ENCODE peak calls at places on chromosome 4, in ten cellular contexts. One of them, this sample, is unnamed.

GRCh38 chr4:53714377-53715140 is 123.3 kb upstream of the LNX1 start:
- DNase-seq in activated B cell treated with CpG ODN at 0.5 μM for 24 hours: no peak
- DNase-seq in astrocyte of the cerebellum: no peak
- DNase-seq in SW 1271: no peak
- DNase-seq in NCI-H2081: no peak
- DNase-seq in activated CD8-positive, alpha-beta memory T cell treated with anti-CD3 and anti-CD28 coated beads for 1 hour: no peak
- DNase-seq in T-helper 2 cell: no peak
- DNase-seq in NCI-H187 treated with DMSO at 0.1 percent for 48 hours: no peak
- DNase-seq in GM12865: no peak
- DNase-seq in T-cell: no peak
- DNase-seq in this sample: no peak

GRCh38 chr4:10879411-10880110 is 195.0 kb upstream of the CLNK start:
- DNase-seq in T-helper 2 cell: no peak
- DNase-seq in activated B cell treated with CpG ODN at 0.5 μM for 24 hours: no peak
- DNase-seq in activated CD8-positive, alpha-beta memory T cell treated with anti-CD3 and anti-CD28 coated beads for 1 hour: no peak
- DNase-seq in NCI-H187 treated with DMSO at 0.1 percent for 48 hours: no peak
- DNase-seq in astrocyte of the cerebellum: no peak
- DNase-seq in NCI-H2081: no peak
- DNase-seq in GM12865: no peak
- DNase-seq in SW 1271: peak; percentile 14
- DNase-seq in T-cell: no peak
- DNase-seq in this sample: no peak

GRCh38 chr4:98618670-98619069 is 39.7 kb downstream of the TSPAN5 start:
- DNase-seq in GM12865: no peak
- DNase-seq in NCI-H2081: no peak
- DNase-seq in astrocyte of the cerebellum: no peak
- DNase-seq in T-cell: no peak
- DNase-seq in T-helper 2 cell: no peak
- DNase-seq in activated CD8-positive, alpha-beta memory T cell treated with anti-CD3 and anti-CD28 coated beads for 1 hour: no peak
- DNase-seq in activated B cell treated with CpG ODN at 0.5 μM for 24 hours: no peak
- DNase-seq in NCI-H187 treated with DMSO at 0.1 percent for 48 hours: no peak
- DNase-seq in SW 1271: no peak
- DNase-seq in this sample: no peak

GRCh38 chr4:14262221-14262620 is 634.7 kb upstream of the BOD1L1 start:
- DNase-seq in NCI-H187 treated with DMSO at 0.1 percent for 48 hours: no peak
- DNase-seq in astrocyte of the cerebellum: no peak
- DNase-seq in activated CD8-positive, alpha-beta memory T cell treated with anti-CD3 and anti-CD28 coated beads for 1 hour: no peak
- DNase-seq in activated B cell treated with CpG ODN at 0.5 μM for 24 hours: no peak
- DNase-seq in T-cell: no peak
- DNase-seq in SW 1271: no peak
- DNase-seq in NCI-H2081: no peak
- DNase-seq in T-helper 2 cell: no peak
- DNase-seq in GM12865: no peak
- DNase-seq in this sample: no peak

GRCh38 chr4:88841635-88842034 is 144.0 kb upstream of the NAP1L5 start:
- DNase-seq in astrocyte of the cerebellum: no peak
- DNase-seq in T-cell: no peak
- DNase-seq in SW 1271: no peak
- DNase-seq in activated B cell treated with CpG ODN at 0.5 μM for 24 hours: no peak
- DNase-seq in T-helper 2 cell: no peak
- DNase-seq in NCI-H2081: no peak
- DNase-seq in activated CD8-positive, alpha-beta memory T cell treated with anti-CD3 and anti-CD28 coated beads for 1 hour: no peak
- DNase-seq in NCI-H187 treated with DMSO at 0.1 percent for 48 hours: no peak
- DNase-seq in GM12865: no peak
- DNase-seq in this sample: no peak

GRCh38 chr4:14880805-14881204 is 121.5 kb upstream of the CPEB2 start:
- DNase-seq in activated B cell treated with CpG ODN at 0.5 μM for 24 hours: no peak
- DNase-seq in astrocyte of the cerebellum: no peak
- DNase-seq in activated CD8-positive, alpha-beta memory T cell treated with anti-CD3 and anti-CD28 coated beads for 1 hour: no peak
- DNase-seq in T-helper 2 cell: no peak
- DNase-seq in GM12865: no peak
- DNase-seq in SW 1271: no peak
- DNase-seq in T-cell: no peak
- DNase-seq in NCI-H187 treated with DMSO at 0.1 percent for 48 hours: no peak
- DNase-seq in NCI-H2081: no peak
- DNase-seq in this sample: no peak

GRCh38 chr4:85833311-85833710 is 358.4 kb downstream of the ARHGAP24 start:
- DNase-seq in T-helper 2 cell: no peak
- DNase-seq in SW 1271: no peak
- DNase-seq in T-cell: no peak
- DNase-seq in activated B cell treated with CpG ODN at 0.5 μM for 24 hours: no peak
- DNase-seq in GM12865: no peak
- DNase-seq in NCI-H2081: no peak
- DNase-seq in activated CD8-positive, alpha-beta memory T cell treated with anti-CD3 and anti-CD28 coated beads for 1 hour: no peak
- DNase-seq in astrocyte of the cerebellum: no peak
- DNase-seq in NCI-H187 treated with DMSO at 0.1 percent for 48 hours: no peak
- DNase-seq in this sample: no peak

GRCh38 chr4:123554819-123555499 is 158.4 kb downstream of the SPRY1 start:
- DNase-seq in activated CD8-positive, alpha-beta memory T cell treated with anti-CD3 and anti-CD28 coated beads for 1 hour: no peak
- DNase-seq in astrocyte of the cerebellum: no peak
- DNase-seq in T-helper 2 cell: no peak
- DNase-seq in T-cell: no peak
- DNase-seq in activated B cell treated with CpG ODN at 0.5 μM for 24 hours: no peak
- DNase-seq in GM12865: no peak
- DNase-seq in NCI-H2081: no peak
- DNase-seq in NCI-H187 treated with DMSO at 0.1 percent for 48 hours: no peak
- DNase-seq in SW 1271: no peak
- DNase-seq in this sample: no peak

GRCh38 chr4:176584031-176584430 is 208.7 kb downstream of the VEGFC start:
- DNase-seq in T-cell: no peak
- DNase-seq in NCI-H2081: no peak
- DNase-seq in activated CD8-positive, alpha-beta memory T cell treated with anti-CD3 and anti-CD28 coated beads for 1 hour: no peak
- DNase-seq in astrocyte of the cerebellum: no peak
- DNase-seq in GM12865: no peak
- DNase-seq in NCI-H187 treated with DMSO at 0.1 percent for 48 hours: no peak
- DNase-seq in activated B cell treated with CpG ODN at 0.5 μM for 24 hours: no peak
- DNase-seq in SW 1271: no peak
- DNase-seq in T-helper 2 cell: no peak
- DNase-seq in this sample: no peak

GRCh38 chr4:113733685-113734084 is 27.9 kb downstream of the CAMK2D start:
- DNase-seq in GM12865: no peak
- DNase-seq in NCI-H2081: no peak
- DNase-seq in activated B cell treated with CpG ODN at 0.5 μM for 24 hours: no peak
- DNase-seq in astrocyte of the cerebellum: no peak
- DNase-seq in NCI-H187 treated with DMSO at 0.1 percent for 48 hours: no peak
- DNase-seq in SW 1271: no peak
- DNase-seq in T-helper 2 cell: no peak
- DNase-seq in activated CD8-positive, alpha-beta memory T cell treated with anti-CD3 and anti-CD28 coated beads for 1 hour: no peak
- DNase-seq in T-cell: no peak
- DNase-seq in this sample: no peak

GRCh38 chr4:101256222-101256621 is 91.1 kb downstream of the PPP3CA start:
- DNase-seq in T-helper 2 cell: no peak
- DNase-seq in GM12865: no peak
- DNase-seq in astrocyte of the cerebellum: no peak
- DNase-seq in activated CD8-positive, alpha-beta memory T cell treated with anti-CD3 and anti-CD28 coated beads for 1 hour: no peak
- DNase-seq in activated B cell treated with CpG ODN at 0.5 μM for 24 hours: no peak
- DNase-seq in T-cell: no peak
- DNase-seq in SW 1271: no peak
- DNase-seq in NCI-H187 treated with DMSO at 0.1 percent for 48 hours: no peak
- DNase-seq in NCI-H2081: peak; percentile 97
- DNase-seq in this sample: no peak

This sample was measured in CD4-positive, alpha-beta memory T cell.